ENCODE peak calls at places on chromosomes 13 and 19, in five cellular contexts. One of them, this sample, is unnamed.

GRCh38 chr19:49869009-49869483 is 1.7 kb upstream of the PNKP start:
- DNase-seq in Peyer's patch: no peak
- DNase-seq in type B pancreatic cell: no peak
- DNase-seq in HFF-Myc: no peak
- DNase-seq in uterus: no peak
- DNase-seq in this sample: no peak

GRCh38 chr13:43516401-43516826 is 270.4 kb downstream of the ENOX1 start:
- DNase-seq in Peyer's patch: no peak
- DNase-seq in uterus: peak
- DNase-seq in type B pancreatic cell: no peak
- DNase-seq in HFF-Myc: peak
- DNase-seq in this sample: no peak

GRCh38 chr19:2101417-2102335 is 5.0 kb downstream of the IZUMO4 start:
- DNase-seq in Peyer's patch: no peak
- DNase-seq in uterus: no peak
- DNase-seq in type B pancreatic cell: no peak
- DNase-seq in HFF-Myc: no peak
- DNase-seq in this sample: no peak

GRCh38 chr19:14437578-14438140 is 4.6 kb downstream of the PKN1 start:
- DNase-seq in uterus: no peak
- DNase-seq in HFF-Myc: no peak
- DNase-seq in type B pancreatic cell: no peak
- DNase-seq in Peyer's patch: no peak
- DNase-seq in this sample: no peak

GRCh38 chr13:55792544-55793178 is 1348.1 kb upstream of the PRR20A start:
- DNase-seq in Peyer's patch: no peak
- DNase-seq in uterus: no peak
- DNase-seq in type B pancreatic cell: no peak
- DNase-seq in HFF-Myc: no peak
- DNase-seq in this sample: no peak

GRCh38 chr13:101919541-101920306 is 467.2 kb downstream of the ITGBL1 start:
- DNase-seq in HFF-Myc: no peak
- DNase-seq in type B pancreatic cell: no peak
- DNase-seq in Peyer's patch: no peak
- DNase-seq in uterus: no peak
- DNase-seq in this sample: peak

GRCh38 chr13:96988441-96988840 is 5.8 kb downstream of the OXGR1 start:
- DNase-seq in type B pancreatic cell: no peak
- DNase-seq in uterus: no peak
- DNase-seq in Peyer's patch: no peak
- DNase-seq in HFF-Myc: no peak
- DNase-seq in this sample: no peak

GRCh38 chr13:79631260-79631659 is 150.3 kb downstream of the NDFIP2 start:
- DNase-seq in uterus: no peak
- DNase-seq in Peyer's patch: no peak
- DNase-seq in HFF-Myc: peak
- DNase-seq in type B pancreatic cell: no peak
- DNase-seq in this sample: no peak

GRCh38 chr13:51323824-51324511 is 15.5 kb upstream of the SERPINE3 start:
- DNase-seq in uterus: no peak
- DNase-seq in Peyer's patch: no peak
- DNase-seq in HFF-Myc: no peak
- DNase-seq in type B pancreatic cell: no peak
- DNase-seq in this sample: no peak

GRCh38 chr13:112260108-112261055 is 115.8 kb upstream of the SPACA7 start:
- DNase-seq in HFF-Myc: no peak
- DNase-seq in type B pancreatic cell: peak
- DNase-seq in Peyer's patch: no peak
- DNase-seq in uterus: no peak
- DNase-seq in this sample: no peak

GRCh38 chr13:38262211-38262610 is 87.4 kb upstream of the UFM1 start:
- DNase-seq in HFF-Myc: no peak
- DNase-seq in Peyer's patch: no peak
- DNase-seq in uterus: no peak
- DNase-seq in type B pancreatic cell: no peak
- DNase-seq in this sample: no peak

GRCh38 chr19:48370955-48371354 is 6.8 kb downstream of the SYNGR4 start:
- DNase-seq in HFF-Myc: no peak
- DNase-seq in Peyer's patch: no peak
- DNase-seq in type B pancreatic cell: no peak
- DNase-seq in uterus: no peak
- DNase-seq in this sample: no peak
- TF ChIP-seq CTCF in HFF-Myc: no peak
- TF ChIP-seq CTCF in Peyer's patch: no peak
- TF ChIP-seq CTCF in type B pancreatic cell: no peak
- TF ChIP-seq CTCF in uterus: no peak
- TF ChIP-seq CTCF in this sample: no peak

GRCh38 chr19:4620675-4621074 is 18.6 kb upstream of the TNFAIP8L1 start:
- DNase-seq in uterus: no peak
- DNase-seq in type B pancreatic cell: no peak
- DNase-seq in HFF-Myc: no peak
- DNase-seq in Peyer's patch: no peak
- DNase-seq in this sample: no peak
- TF ChIP-seq CTCF in uterus: no peak
- TF ChIP-seq CTCF in type B pancreatic cell: no peak
- TF ChIP-seq CTCF in HFF-Myc: no peak
- TF ChIP-seq CTCF in Peyer's patch: no peak
- TF ChIP-seq CTCF in this sample: no peak

GRCh38 chr19:18939922-18940775 is 868 bp downstream of the HOMER3 start:
- DNase-seq in Peyer's patch: no peak
- DNase-seq in uterus: peak
- DNase-seq in type B pancreatic cell: no peak
- DNase-seq in HFF-Myc: no peak
- DNase-seq in this sample: peak
- TF ChIP-seq CTCF in Peyer's patch: no peak
- TF ChIP-seq CTCF in uterus: no peak
- TF ChIP-seq CTCF in type B pancreatic cell: no peak
- TF ChIP-seq CTCF in HFF-Myc: no peak
- TF ChIP-seq CTCF in this sample: no peak

DNA sequence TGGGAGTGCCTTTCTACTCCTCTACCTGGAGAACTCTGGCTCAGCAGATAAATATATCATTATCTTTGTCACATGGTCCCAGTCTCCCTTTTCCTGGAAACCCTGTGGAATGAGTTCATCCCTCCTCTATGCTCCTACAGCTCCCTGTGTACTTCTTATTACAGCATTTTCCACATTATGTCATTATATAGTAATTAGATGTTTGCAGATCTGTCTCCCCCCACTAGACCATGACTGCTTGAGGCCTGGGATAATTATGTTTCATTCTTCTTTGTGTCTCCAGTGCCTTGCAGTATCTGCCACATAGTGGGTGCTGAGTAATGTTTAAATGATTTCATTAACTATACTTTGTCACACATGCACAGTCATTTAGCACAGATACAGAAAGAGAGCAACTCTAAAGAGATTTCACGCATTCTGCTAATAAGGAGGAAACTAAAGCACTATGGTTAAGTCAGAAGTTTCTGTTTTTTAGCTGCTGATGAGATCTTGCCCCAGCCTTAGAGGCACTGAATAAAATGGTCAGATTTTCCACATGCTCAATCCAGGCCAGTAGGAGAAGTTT is 66.1 kb upstream of the DIAPH3 start:
- DNase-seq in uterus: no peak
- DNase-seq in HFF-Myc: no peak
- DNase-seq in Peyer's patch: no peak
- DNase-seq in type B pancreatic cell: no peak
- DNase-seq in this sample: no peak
- TF ChIP-seq CTCF in uterus: no peak
- TF ChIP-seq CTCF in HFF-Myc: no peak
- TF ChIP-seq CTCF in Peyer's patch: no peak
- TF ChIP-seq CTCF in type B pancreatic cell: no peak
- TF ChIP-seq CTCF in this sample: no peak

GRCh38 chr13:99255241-99255640 is 2.9 kb downstream of the GPR18 start:
- DNase-seq in Peyer's patch: no peak
- DNase-seq in type B pancreatic cell: no peak
- DNase-seq in HFF-Myc: no peak
- DNase-seq in uterus: no peak
- DNase-seq in this sample: no peak
- TF ChIP-seq CTCF in Peyer's patch: no peak
- TF ChIP-seq CTCF in type B pancreatic cell: no peak
- TF ChIP-seq CTCF in HFF-Myc: no peak
- TF ChIP-seq CTCF in uterus: no peak
- TF ChIP-seq CTCF in this sample: no peak

GRCh38 chr13:30615851-30616311 is 1.8 kb upstream of the USPL1 start:
- DNase-seq in type B pancreatic cell: no peak
- DNase-seq in Peyer's patch: no peak
- DNase-seq in HFF-Myc: no peak
- DNase-seq in uterus: no peak
- DNase-seq in this sample: no peak

GRCh38 chr13:30616927-30617314 is 799 bp upstream of the USPL1 start:
- DNase-seq in Peyer's patch: peak
- DNase-seq in HFF-Myc: peak
- DNase-seq in uterus: peak
- DNase-seq in type B pancreatic cell: no peak
- DNase-seq in this sample: peak

GRCh38 chr13:30618938-30619289 is 1.2 kb downstream of the USPL1 start:
- DNase-seq in HFF-Myc: no peak
- DNase-seq in Peyer's patch: no peak
- DNase-seq in uterus: no peak
- DNase-seq in type B pancreatic cell: no peak
- DNase-seq in this sample: no peak

GRCh38 chr13:30618186-30618937 is 642 bp downstream of the USPL1 start:
- DNase-seq in type B pancreatic cell: no peak
- DNase-seq in Peyer's patch: peak
- DNase-seq in uterus: no peak
- DNase-seq in HFF-Myc: no peak
- DNase-seq in this sample: no peak

GRCh38 chr13:30617315-30618185 is at the start of gene USPL1:
- DNase-seq in Peyer's patch: peak
- DNase-seq in HFF-Myc: peak
- DNase-seq in type B pancreatic cell: peak
- DNase-seq in uterus: peak
- DNase-seq in this sample: peak
- TF ChIP-seq CTCF in Peyer's patch: peak
- TF ChIP-seq CTCF in HFF-Myc: no peak
- TF ChIP-seq CTCF in type B pancreatic cell: peak
- TF ChIP-seq CTCF in uterus: peak
- TF ChIP-seq CTCF in this sample: peak

This sample was measured in left ventricle myocardium inferior.